ENCODE peak calls at places on chromosomes 12 and 14, in seven cellular contexts. C is aorta, I is thoracic aorta, W is heart right ventricle, L is neuronal stem cell, X is mucosa of descending colon, K is heart left ventricle. Y is an unnamed sample.
A peak's percentile ranks its signal among the peaks of the same experiment; 100 is the strongest.

GRCh38 chr14:23877538-23878180 is 75.9 kb upstream of the DHRS4 start:
- DNase-seq in X (no peak), I (no peak), W (no peak), K (no peak), C (no peak), L (no peak), Y (no peak)

GRCh38 chr12:106855221-106855758 is 80.8 kb downstream of the RIC8B start:
- DNase-seq in C (no peak), W (no peak), I (no peak), K (no peak), X (no peak), L (no peak), Y (no peak)

GRCh38 chr12:131536337-131536736 is 174.6 kb upstream of the SFSWAP start:
- DNase-seq in I (no peak), X (no peak), W (no peak), C (no peak), K (no peak), L (no peak), Y (no peak)

GRCh38 chr14:100498068-100498467 is 89.1 kb downstream of the BEGAIN start:
- DNase-seq in L (no peak), K (no peak), I (no peak), W (no peak), X (no peak), C (no peak), Y (no peak)

GRCh38 chr14:88270781-88271180 is 52.3 kb downstream of the KCNK10 start:
- DNase-seq in W (no peak), K (no peak), I (no peak), C (no peak), L (no peak), X (peak; percentile 91), Y (no peak)

GRCh38 chr12:124441443-124442190 is 125.8 kb downstream of the NCOR2 start:
- DNase-seq in L (no peak), K (no peak), X (no peak), W (no peak), C (peak; percentile 75), I (no peak), Y (no peak)

GRCh38 chr14:103696466-103697071 is 18.7 kb downstream of the XRCC3 start:
- DNase-seq in L (no peak), I (no peak), C (no peak), X (no peak), K (peak; percentile 50), W (peak; percentile 68), Y (peak; percentile 51)

GRCh38 chr12:128783129-128783574 is 40.6 kb downstream of the SLC15A4 start:
- DNase-seq in C (no peak), K (no peak), I (no peak), X (no peak), L (no peak), W (no peak), Y (peak; percentile 21)

GRCh38 chr12:72035625-72036024 is 97.0 kb downstream of the TPH2 start:
- DNase-seq in X (no peak), C (no peak), L (no peak), W (no peak), I (no peak), K (no peak), Y (no peak)

GRCh38 chr12:120156315-120157259 is 37.9 kb downstream of the GCN1 start:
- DNase-seq in C (no peak), X (no peak), W (no peak), K (no peak), L (no peak), I (no peak), Y (no peak)

GRCh38 chr12:120159509-120160237 is 34.8 kb downstream of the GCN1 start:
- DNase-seq in K (no peak), C (no peak), X (no peak), L (no peak), W (no peak), I (no peak), Y (no peak)

GRCh38 chr12:120157678-120158077 is 36.8 kb downstream of the GCN1 start:
- DNase-seq in X (no peak), W (no peak), I (no peak), L (no peak), K (no peak), C (no peak), Y (no peak)

GRCh38 chr12:120155072-120155471 is 38.5 kb upstream of the RAB35 start:
- DNase-seq in C (no peak), W (no peak), I (no peak), X (no peak), K (no peak), L (no peak), Y (no peak)

GRCh38 chr12:120158351-120158750 is 36.2 kb downstream of the GCN1 start:
- DNase-seq in L (no peak), X (no peak), W (no peak), I (no peak), C (no peak), K (no peak), Y (no peak)
- H3K36me3 ChIP-seq in L (peaks cover 98% of the 10 kb centered on the region), X (peaks cover 35% of the 10 kb centered on the region), W (peaks cover 100% of the 10 kb centered on the region), I (peaks cover 91% of the 10 kb centered on the region), C (peaks cover 25% of the 10 kb centered on the region), K (peaks cover 100% of the 10 kb centered on the region), Y (peaks cover 100% of the 10 kb centered on the region)

GRCh38 chr14:28300356-28300755 is 466.2 kb upstream of the FOXG1 start:
- DNase-seq in I (no peak), C (no peak), W (no peak), X (no peak), L (no peak), K (no peak), Y (no peak)
- H3K9me3 ChIP-seq in I (no peaks in the 10 kb centered on the region), C (no peaks in the 10 kb centered on the region), W (no peaks in the 10 kb centered on the region), X (peaks cover 3% of the 10 kb centered on the region), L (no peaks in the 10 kb centered on the region), K (peaks cover 5% of the 10 kb centered on the region), Y (no peaks in the 10 kb centered on the region)

DNA sequence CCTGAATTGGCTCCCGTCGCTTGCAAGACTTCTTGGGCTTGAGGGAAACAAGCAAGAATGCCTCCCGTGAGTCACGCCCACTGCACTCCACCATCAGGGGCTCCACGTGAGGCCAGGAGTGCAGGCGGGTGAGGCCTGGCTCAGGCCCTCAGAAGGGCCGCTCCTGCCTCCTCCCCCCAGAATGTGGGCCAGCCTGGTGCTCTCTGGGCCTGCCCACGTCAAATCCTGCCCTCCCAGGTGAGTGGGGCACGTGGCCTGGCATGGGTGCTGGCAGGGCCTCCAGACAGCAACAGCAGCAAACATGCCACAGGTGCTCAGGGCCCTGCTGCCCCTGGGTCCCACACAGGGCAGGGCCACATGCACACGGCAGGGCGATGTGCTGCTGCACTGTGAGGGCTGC is 30.6 kb upstream of the BTBD6 start:
- DNase-seq in I (no peak), L (no peak), C (no peak), W (no peak), X (no peak), K (no peak), Y (peak; percentile 93)
- H3K36me3 ChIP-seq in I (peaks cover 36% of the 10 kb centered on the region), L (peaks cover 55% of the 10 kb centered on the region), C (peaks cover 7% of the 10 kb centered on the region), W (peaks cover 62% of the 10 kb centered on the region), X (no peaks in the 10 kb centered on the region), K (peaks cover 72% of the 10 kb centered on the region), Y (peaks cover 52% of the 10 kb centered on the region)

GRCh38 chr14:106606936-106607335 is 1080.6 kb downstream of the TMEM121 start:
- DNase-seq in X (no peak), W (no peak), C (no peak), L (no peak), I (no peak), K (no peak), Y (no peak)
- H3K9me3 ChIP-seq in X (no peaks in the 10 kb centered on the region), W (no peaks in the 10 kb centered on the region), C (no peaks in the 10 kb centered on the region), L (no peaks in the 10 kb centered on the region), I (no peaks in the 10 kb centered on the region), K (no peaks in the 10 kb centered on the region), Y (no peaks in the 10 kb centered on the region)

GRCh38 chr12:86660488-86661171 is 404.4 kb upstream of the MGAT4C start:
- DNase-seq in C (no peak), W (no peak), X (no peak), I (no peak), K (no peak), L (no peak), Y (no peak)

GRCh38 chr12:86663173-86663572 is 407.0 kb upstream of the MGAT4C start:
- DNase-seq in I (no peak), K (no peak), C (no peak), X (no peak), L (no peak), W (no peak), Y (no peak)

GRCh38 chr12:86666311-86666710 is 410.1 kb upstream of the MGAT4C start:
- DNase-seq in W (no peak), C (no peak), I (no peak), L (no peak), X (no peak), K (no peak), Y (no peak)

GRCh38 chr12:86662464-86662863 is 406.3 kb upstream of the MGAT4C start:
- DNase-seq in C (no peak), I (no peak), K (no peak), L (no peak), X (no peak), W (no peak), Y (no peak)

DNA sequence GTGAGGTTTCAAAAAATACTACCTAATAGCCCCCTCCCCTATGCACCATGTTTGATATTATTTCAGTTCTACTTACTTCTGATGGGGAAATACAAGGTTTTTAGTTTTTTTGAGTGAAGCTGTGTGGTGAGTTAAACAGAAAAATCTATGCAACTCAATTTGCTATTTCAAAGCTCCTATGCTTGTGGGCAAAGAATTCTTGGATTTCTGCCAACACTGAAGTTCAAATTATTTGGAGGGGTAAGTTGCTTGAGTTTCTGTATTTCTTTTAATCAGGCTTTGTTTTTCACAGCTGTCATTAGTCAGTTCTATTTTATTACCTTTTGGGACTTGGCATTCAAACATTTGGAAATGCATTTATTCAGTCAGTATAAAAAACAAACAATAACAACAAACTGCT is 407.5 kb upstream of the MGAT4C start:
- DNase-seq in K (no peak), I (no peak), L (no peak), X (no peak), C (no peak), W (no peak), Y (no peak)
- H3K36me3 ChIP-seq in K (no peaks in the 10 kb centered on the region), I (no peaks in the 10 kb centered on the region), L (no peaks in the 10 kb centered on the region), X (no peaks in the 10 kb centered on the region), C (no peaks in the 10 kb centered on the region), W (no peaks in the 10 kb centered on the region), Y (no peaks in the 10 kb centered on the region)

GRCh38 chr14:61514927-61515326 is 180.4 kb upstream of the HIF1A start:
- DNase-seq in C (no peak), L (no peak), X (no peak), W (no peak), K (no peak), I (no peak), Y (no peak)

GRCh38 chr14:61512508-61512907 is 182.8 kb upstream of the HIF1A start:
- DNase-seq in K (no peak), L (no peak), W (no peak), X (no peak), I (no peak), C (no peak), Y (no peak)

GRCh38 chr14:61516125-61516740 is 179.1 kb upstream of the HIF1A start:
- DNase-seq in L (no peak), W (no peak), I (no peak), C (no peak), X (no peak), K (no peak), Y (no peak)

GRCh38 chr14:61515436-61516124 is 179.7 kb upstream of the HIF1A start:
- DNase-seq in X (no peak), C (no peak), L (no peak), W (no peak), I (no peak), K (no peak), Y (no peak)

GRCh38 chr14:61514006-61514830 is 181.1 kb upstream of the HIF1A start:
- DNase-seq in I (no peak), W (no peak), L (no peak), C (no peak), K (no peak), X (no peak), Y (no peak)
- H3K9me3 ChIP-seq in I (no peaks in the 10 kb centered on the region), W (no peaks in the 10 kb centered on the region), L (no peaks in the 10 kb centered on the region), C (peaks cover 2% of the 10 kb centered on the region), K (no peaks in the 10 kb centered on the region), X (no peaks in the 10 kb centered on the region), Y (no peaks in the 10 kb centered on the region)

Y was measured in upper lobe of right lung.